ENCODE peak calls at places on chromosomes 16 and 17, in six cellular contexts. R, J, B, K, X and Q are unnamed samples.

GRCh38 chr16:12646098-12646489 is 157.6 kb downstream of the CPPED1 start:
- DNase-seq in X (no peak), B (no peak), J (no peak), K (no peak), R (no peak), Q (no peak)

GRCh38 chr17:28975634-28976033 is 24.3 kb upstream of the PHF12 start:
- DNase-seq in J (no peak), R (no peak), X (no peak), K (no peak), B (no peak), Q (no peak)

GRCh38 chr17:38881600-38882191 is 11.8 kb downstream of the LASP1 start:
- DNase-seq in B (peak), J (no peak), K (no peak), R (peak), X (peak), Q (no peak)

GRCh38 chr17:37233001-37233400 is 142.8 kb upstream of the C17orf78 start:
- DNase-seq in J (no peak), R (no peak), X (no peak), B (no peak), K (no peak), Q (no peak)

GRCh38 chr17:78998311-78999055 is 11.1 kb downstream of the CANT1 start:
- DNase-seq in R (peak), B (no peak), X (peak), J (no peak), K (no peak), Q (no peak)

GRCh38 chr17:19656336-19656735 is 7.8 kb downstream of the ALDH3A2 start:
- DNase-seq in K (no peak), B (no peak), X (no peak), R (no peak), J (no peak), Q (no peak)

GRCh38 chr17:8421571-8421970 is 14.1 kb upstream of the NDEL1 start:
- DNase-seq in R (no peak), K (no peak), J (no peak), X (no peak), B (no peak), Q (no peak)

GRCh38 chr16:80852261-80852872 is 48.0 kb upstream of the CDYL2 start:
- DNase-seq in X (peak), K (no peak), R (no peak), J (no peak), B (no peak), Q (no peak)

GRCh38 chr16:88754912-88755744 is 29.9 kb downstream of the PIEZO1 start:
- DNase-seq in X (no peak), K (no peak), B (no peak), R (no peak), J (no peak), Q (no peak)

GRCh38 chr16:23499801-23500200 is 10.5 kb downstream of the GGA2 start:
- DNase-seq in B (no peak), X (no peak), R (no peak), J (no peak), K (no peak), Q (no peak)

GRCh38 chr17:68399638-68400403 is 57.5 kb downstream of the WIPI1 start:
- DNase-seq in X (peak), R (no peak), J (no peak), K (no peak), B (no peak), Q (no peak)

GRCh38 chr17:44222112-44222869 is 2.8 kb upstream of the UBTF start:
- DNase-seq in J (peak), X (peak), R (peak), K (no peak), B (peak), Q (no peak)

GRCh38 chr17:74822329-74823175 is 37.1 kb downstream of the GRIN2C start:
- DNase-seq in R (no peak), K (no peak), X (no peak), B (peak), J (no peak), Q (no peak)

GRCh38 chr16:19185510-19185851 is 17.4 kb downstream of the SYT17 start:
- DNase-seq in X (no peak), R (no peak), K (no peak), B (no peak), J (no peak), Q (no peak)

GRCh38 chr16:28879841-28880588 is 1.7 kb downstream of the ATP2A1 start:
- DNase-seq in R (peak), K (peak), J (peak), X (peak), B (peak), Q (peak)

GRCh38 chr17:37182786-37183185 is 193.0 kb upstream of the C17orf78 start:
- DNase-seq in X (no peak), K (no peak), R (no peak), J (no peak), B (no peak), Q (no peak)

GRCh38 chr17:34626141-34626681 is 46.8 kb downstream of the TMEM132E start:
- DNase-seq in J (no peak), X (no peak), B (no peak), R (no peak), K (no peak), Q (no peak)

GRCh38 chr16:88464447-88465318 is 11.6 kb downstream of the ZFPM1 start:
- DNase-seq in K (no peak), J (peak), X (no peak), B (no peak), R (no peak), Q (no peak)

GRCh38 chr16:2238396-2239230 is 2.4 kb downstream of the DNASE1L2 start:
- DNase-seq in K (no peak), B (no peak), J (no peak), X (no peak), R (no peak), Q (no peak)

GRCh38 chr16:70665113-70665694 is 18.8 kb downstream of the IL34 start:
- DNase-seq in J (no peak), K (no peak), B (no peak), X (no peak), R (no peak), Q (no peak)

GRCh38 chr17:11880714-11881113 is 116.6 kb downstream of the ZNF18 start:
- DNase-seq in R (no peak), B (no peak), X (peak), J (no peak), K (no peak), Q (no peak)

GRCh38 chr17:35747540-35748017 is 5.5 kb downstream of the GAS2L2 start:
- DNase-seq in J (peak), K (no peak), B (peak), R (peak), X (peak), Q (peak)

GRCh38 chr17:54891176-54891821 is 9.4 kb upstream of the TOM1L1 start:
- DNase-seq in R (no peak), K (no peak), J (no peak), X (no peak), B (no peak), Q (no peak)

GRCh38 chr17:979539-980405 is at the start of gene NXN:
- DNase-seq in J (peak), R (peak), B (peak), K (no peak), X (peak), Q (peak)

GRCh38 chr17:18990331-18990730 is 14.2 kb downstream of the FAM83G start:
- DNase-seq in R (no peak), B (no peak), X (no peak), J (no peak), K (no peak), Q (no peak)

DNA sequence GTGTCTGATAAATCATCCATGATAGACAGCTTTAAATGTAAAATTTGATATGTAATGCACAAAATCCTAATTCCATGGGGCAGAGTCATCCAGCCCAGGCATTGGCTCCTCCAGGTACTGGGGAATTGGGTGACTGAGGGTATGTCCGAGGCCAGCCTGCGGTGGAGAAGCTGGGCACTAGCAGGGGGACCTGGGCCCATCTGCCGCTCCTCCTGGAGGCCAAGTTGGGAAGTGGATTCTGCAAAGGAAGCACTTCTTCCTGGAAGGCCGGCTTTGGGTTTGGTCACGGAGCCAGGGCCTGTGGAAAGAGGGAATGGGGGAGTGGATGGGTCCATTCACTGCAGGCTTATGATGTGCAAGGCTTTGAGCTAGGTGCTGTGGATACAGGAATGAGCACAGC is 85.8 kb downstream of the GNAO1 start:
- DNase-seq in K (no peak), X (no peak), J (no peak), R (no peak), B (no peak), Q (no peak)
- TF ChIP-seq CTCF in K (peak), X (no peak), J (no peak), R (no peak), B (no peak), Q (no peak)

DNA sequence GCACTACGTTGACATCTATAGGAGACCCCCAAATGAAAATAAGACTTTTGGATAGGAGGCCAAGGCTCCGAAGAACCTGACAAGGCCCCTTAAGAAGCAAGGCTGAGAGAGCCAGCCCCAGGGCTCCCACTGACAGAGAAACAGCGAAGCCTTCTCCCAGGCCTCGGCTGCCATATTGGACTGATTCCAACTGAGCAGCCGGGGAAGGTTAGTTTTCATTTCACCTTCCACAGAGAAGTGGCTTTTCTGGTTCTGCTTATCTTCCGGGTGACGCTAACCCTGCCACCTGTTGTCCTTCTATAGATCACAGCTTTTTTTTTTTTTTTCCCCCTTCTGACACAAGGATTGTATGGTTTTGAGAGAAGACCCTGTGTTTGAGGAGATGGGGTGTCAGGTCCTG is 356.7 kb downstream of the SOX9 start:
- DNase-seq in B (no peak), J (no peak), K (no peak), R (peak), X (peak), Q (no peak)
- TF ChIP-seq CTCF in B (no peak), J (peak), K (no peak), R (no peak), X (no peak), Q (no peak)

DNA sequence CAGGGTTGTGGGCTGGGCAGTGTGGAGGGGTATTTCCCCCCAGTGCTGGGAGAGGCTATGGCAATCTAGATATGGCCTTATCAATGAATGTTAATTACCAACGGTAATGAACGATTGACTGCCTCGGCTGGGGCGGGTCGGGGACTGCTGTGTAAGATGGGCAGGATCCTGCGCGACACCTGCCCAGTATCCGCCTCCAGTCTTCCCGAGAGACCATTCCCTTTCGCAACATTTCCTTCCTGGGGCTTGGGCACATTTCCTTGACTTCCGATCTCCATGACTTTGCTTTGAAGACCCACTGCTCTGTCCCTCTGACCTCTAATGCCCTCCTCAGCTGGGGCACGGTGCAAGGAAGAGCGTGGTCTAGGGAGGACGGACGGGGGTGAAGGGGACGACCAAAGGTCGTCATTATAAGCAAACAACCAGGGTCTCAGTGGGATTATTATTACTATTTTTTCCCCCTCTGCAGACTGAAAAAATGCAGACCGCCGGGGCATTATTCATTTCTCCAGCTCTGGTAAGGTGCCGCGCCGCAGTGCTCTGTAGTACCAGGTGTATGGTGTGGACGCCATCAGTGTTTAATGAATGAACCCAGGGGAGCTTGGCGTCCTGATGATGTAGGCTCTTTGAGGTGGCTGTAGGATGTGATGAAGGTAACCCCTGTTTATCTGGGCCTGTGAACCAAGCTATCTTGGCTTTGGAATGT is 506 bp downstream of the ATP5MC1 start:
- DNase-seq in K (no peak), J (no peak), X (no peak), B (no peak), R (no peak), Q (no peak)
- TF ChIP-seq CTCF in K (no peak), J (no peak), X (no peak), B (no peak), R (no peak), Q (no peak)

GRCh38 chr17:27559996-27560481 is 70.9 kb upstream of the LGALS9 start:
- DNase-seq in J (no peak), B (peak), X (peak), K (no peak), R (peak), Q (no peak)

GRCh38 chr17:27560668-27561067 is 70.3 kb upstream of the LGALS9 start:
- DNase-seq in K (no peak), B (no peak), J (no peak), R (peak), X (peak), Q (no peak)

GRCh38 chr17:27558341-27558740 is 72.6 kb upstream of the LGALS9 start:
- DNase-seq in J (no peak), B (no peak), R (no peak), X (no peak), K (no peak), Q (no peak)

GRCh38 chr17:27558842-27559505 is 72.0 kb upstream of the LGALS9 start:
- DNase-seq in X (peak), K (no peak), B (no peak), R (no peak), J (no peak), Q (no peak)

GRCh38 chr17:27559506-27559931 is 71.5 kb upstream of the LGALS9 start:
- DNase-seq in X (peak), R (no peak), J (no peak), K (no peak), B (peak), Q (no peak)
- TF ChIP-seq CTCF in X (no peak), R (no peak), J (no peak), K (no peak), B (no peak), Q (no peak)

GRCh38 chr16:732332-732731 is 5.4 kb downstream of the HAGHL start:
- DNase-seq in B (no peak), X (no peak), R (no peak), J (no peak), K (no peak), Q (no peak)

GRCh38 chr16:734981-735881 is 5.6 kb downstream of the CIAO3 start:
- DNase-seq in J (no peak), B (no peak), K (no peak), R (no peak), X (no peak), Q (no peak)

GRCh38 chr16:734208-734980 is 6.4 kb downstream of the CIAO3 start:
- DNase-seq in R (no peak), K (no peak), B (no peak), X (no peak), J (no peak), Q (no peak)

GRCh38 chr16:732936-733335 is 6.0 kb downstream of the HAGHL start:
- DNase-seq in R (no peak), K (no peak), B (no peak), J (no peak), X (no peak), Q (no peak)

DNA sequence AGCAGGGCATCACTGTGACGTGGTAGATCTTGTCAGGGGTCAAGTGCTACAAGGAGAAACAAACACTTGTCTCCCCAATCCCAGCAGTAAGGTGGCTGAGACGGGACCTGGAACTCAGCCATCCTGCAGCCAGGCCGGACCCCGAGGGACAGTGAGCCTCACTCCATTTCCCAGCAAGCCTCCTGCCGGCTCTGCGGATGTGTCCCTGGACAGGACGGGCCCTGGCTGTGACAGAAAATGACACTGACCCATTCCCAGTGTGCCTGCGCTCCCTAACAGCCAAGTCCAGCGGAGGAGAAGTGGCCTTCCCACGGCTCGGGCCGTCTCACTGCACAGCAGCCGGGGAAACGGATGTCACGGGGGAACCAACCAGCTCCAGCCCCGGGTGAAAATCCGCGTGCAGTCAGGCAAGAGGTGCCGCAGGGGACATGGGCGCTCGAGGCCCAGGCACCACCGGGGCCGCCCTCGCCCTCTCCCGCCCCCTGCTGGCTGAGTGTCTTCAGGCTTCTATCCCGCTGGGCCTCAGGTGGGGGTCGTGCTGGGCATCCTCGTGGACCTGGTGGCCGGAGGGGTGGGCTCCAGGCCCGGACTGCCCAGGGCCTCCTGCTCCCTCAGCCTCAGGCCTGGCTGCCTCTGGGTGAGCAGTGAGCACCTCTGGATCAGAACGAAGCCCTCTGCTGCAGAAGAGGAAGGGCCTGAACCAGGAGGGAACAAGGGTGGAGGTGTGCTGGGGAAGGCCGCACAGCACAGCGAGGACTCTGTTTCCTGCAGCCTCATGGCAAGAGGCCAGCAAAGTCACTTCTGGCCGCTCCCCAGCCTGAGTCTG is 6.7 kb downstream of the HAGHL start:
- DNase-seq in B (no peak), J (no peak), K (no peak), R (no peak), X (no peak), Q (no peak)
- TF ChIP-seq CTCF in B (no peak), J (no peak), K (peak), R (no peak), X (peak), Q (no peak)